ENCODE peak calls at places on chromosomes 6 and 20, in eight cellular contexts. D, G, B, Z, L, A, X and J are unnamed samples.

GRCh38 chr20:62372042-62372993 is 5.2 kb upstream of the LAMA5 start:
- DNase-seq in D (no peak), G (no peak), B (no peak), Z (no peak), L (no peak), A (no peak), X (no peak), J (no peak)

GRCh38 chr6:43013020-43013842 is 515 bp downstream of the MEA1 start:
- DNase-seq in D (peak), G (peak), B (no peak), Z (no peak), L (no peak), A (no peak), X (no peak), J (no peak)

GRCh38 chr6:143238306-143238705 is 177.6 kb downstream of the AIG1 start:
- DNase-seq in D (no peak), G (no peak), B (no peak), Z (no peak), L (no peak), A (no peak), X (no peak), J (no peak)

GRCh38 chr6:56220078-56220477 is 27.3 kb downstream of the COL21A1 start:
- DNase-seq in D (no peak), G (no peak), B (no peak), Z (no peak), L (no peak), A (no peak), X (no peak), J (no peak)

GRCh38 chr6:17098538-17098937 is 3.3 kb upstream of the STMND1 start:
- DNase-seq in D (peak), G (peak), B (no peak), Z (no peak), L (no peak), A (no peak), X (no peak), J (no peak)

GRCh38 chr6:163419413-163420314 is 5.1 kb downstream of the QKI start:
- DNase-seq in D (no peak), G (peak), B (no peak), Z (no peak), L (no peak), A (no peak), X (no peak), J (no peak)

GRCh38 chr6:106072501-106073140 is 13.5 kb upstream of the PRDM1 start:
- DNase-seq in D (no peak), G (no peak), B (no peak), Z (no peak), L (no peak), A (no peak), X (no peak), J (no peak)

GRCh38 chr6:24357336-24358218 is at the start of gene DCDC2:
- DNase-seq in D (no peak), G (peak), B (peak), Z (peak), L (peak), A (no peak), X (peak), J (peak)